ENCODE peak calls at places on chromosome 9, in nine cellular contexts. K is activated CD8-positive, alpha-beta memory T cell treated with anti-CD3 and anti-CD28 coated beads for 4 hours; D is HT1080; S is NCI-H1105 treated with DMSO at 0.1 percent for 48 hours; W is A549; G is HL-60; O is pancreas; H is GM20000; F is iris pigment epithelial cell. Z is an unnamed sample.

GRCh38 chr9:78685471-78685870 is 388.5 kb downstream of the PSAT1 start:
- DNase-seq in K (no peak), D (no peak), S (no peak), W (no peak), G (no peak), O (no peak), H (no peak), F (no peak), Z (no peak)

GRCh38 chr9:105694320-105694847 is at the start of gene TMEM38B:
- DNase-seq in K (peak), D (peak), S (peak), W (peak), G (peak), O (peak), H (peak), F (peak), Z (no peak)

GRCh38 chr9:77451507-77451906 is 196.6 kb downstream of the GNA14 start:
- DNase-seq in K (no peak), D (no peak), S (no peak), W (no peak), G (no peak), O (no peak), H (no peak), F (no peak), Z (no peak)

GRCh38 chr9:89137548-89138462 is 40.8 kb downstream of the SHC3 start:
- DNase-seq in K (no peak), D (peak), S (no peak), W (peak), G (peak), O (no peak), H (no peak), F (peak), Z (no peak)

GRCh38 chr9:7324031-7324654 is 475.4 kb downstream of the DMAC1 start:
- DNase-seq in K (no peak), D (no peak), S (no peak), W (no peak), G (no peak), O (no peak), H (no peak), F (no peak), Z (no peak)

GRCh38 chr9:89435315-89435823 is 62.5 kb downstream of the SEMA4D start:
- DNase-seq in K (no peak), D (no peak), S (no peak), W (peak), G (no peak), O (no peak), H (no peak), F (no peak), Z (no peak)

GRCh38 chr9:89478821-89479668 is 18.9 kb downstream of the SEMA4D start:
- DNase-seq in K (no peak), D (no peak), S (no peak), W (no peak), G (no peak), O (no peak), H (no peak), F (no peak), Z (no peak)

GRCh38 chr9:128072144-128073021 is 4.4 kb downstream of the SLC25A25 start:
- DNase-seq in K (peak), D (no peak), S (peak), W (peak), G (peak), O (peak), H (peak), F (peak), Z (peak)

GRCh38 chr9:12753931-12754330 is 20.9 kb upstream of the LURAP1L start:
- DNase-seq in K (no peak), D (no peak), S (no peak), W (no peak), G (no peak), O (no peak), H (no peak), F (no peak), Z (no peak)

GRCh38 chr9:90342607-90343006 is 300.0 kb downstream of the DIRAS2 start:
- DNase-seq in K (no peak), D (no peak), S (no peak), W (no peak), G (no peak), O (no peak), H (no peak), F (no peak), Z (no peak)

GRCh38 chr9:130780865-130781504 is 54.1 kb upstream of the ABL1 start:
- DNase-seq in K (no peak), D (peak), S (no peak), W (peak), G (no peak), O (no peak), H (no peak), F (peak), Z (no peak)

GRCh38 chr9:98380065-98380681 is 124.7 kb upstream of the TBC1D2 start:
- DNase-seq in K (no peak), D (peak), S (no peak), W (peak), G (no peak), O (no peak), H (peak), F (peak), Z (peak)

GRCh38 chr9:14994738-14995137 is 84.5 kb upstream of the FREM1 start:
- DNase-seq in K (no peak), D (peak), S (no peak), W (no peak), G (no peak), O (no peak), H (no peak), F (peak), Z (no peak)

GRCh38 chr9:93097496-93098205 is 1.6 kb downstream of the CARD19 start:
- DNase-seq in K (no peak), D (no peak), S (no peak), W (no peak), G (no peak), O (no peak), H (no peak), F (no peak), Z (no peak)